ENCODE peak calls at places on chromosome 2, in ten cellular contexts. Z is sigmoid colon, T is lower lobe of right lung, R is ovary, S is BJ, L is A549, G is OCI-LY7, U is astrocyte of the spinal cord, H is osteoblast, B is Peyer's patch. V is an unnamed sample.

GRCh38 chr2:96926791-96927190 is 56.9 kb upstream of the SEMA4C start:
- DNase-seq in G (no peak), R (no peak), L (no peak), B (no peak), U (no peak), S (no peak), T (no peak), H (no peak), Z (peak; percentile 87), V (no peak)

GRCh38 chr2:28635251-28635650 is 116.4 kb upstream of the PPP1CB start:
- DNase-seq in U (peak; percentile 81), B (peak; percentile 41), Z (peak; percentile 69), G (no peak), H (no peak), R (no peak), L (no peak), T (no peak), S (no peak), V (no peak)

GRCh38 chr2:109482371-109482841 is 131.4 kb downstream of the SEPTIN10 start:
- DNase-seq in L (no peak), R (no peak), H (no peak), U (no peak), S (no peak), B (no peak), Z (no peak), G (no peak), T (no peak), V (no peak)

GRCh38 chr2:150567771-150568278 is 80.4 kb upstream of the RND3 start:
- DNase-seq in R (no peak), T (no peak), S (no peak), G (no peak), L (no peak), U (no peak), H (no peak), Z (no peak), B (no peak), V (no peak)

GRCh38 chr2:212539145-212539880 is 711 bp upstream of the ERBB4 start:
- DNase-seq in R (no peak), T (peak; percentile 65), S (no peak), B (no peak), Z (peak; percentile 52), G (no peak), H (peak; percentile 84), L (no peak), U (no peak), V (no peak)

GRCh38 chr2:231613054-231613654 is 20.5 kb downstream of the TEX44 start:
- DNase-seq in B (peak; percentile 59), L (no peak), Z (peak; percentile 83), H (peak; percentile 71), S (no peak), T (no peak), U (no peak), G (peak; percentile 44), R (peak; percentile 62), V (no peak)

GRCh38 chr2:3873899-3874298 is 170.5 kb downstream of the DCDC2C start:
- DNase-seq in B (no peak), L (no peak), G (no peak), S (no peak), U (no peak), R (no peak), Z (no peak), T (no peak), H (no peak), V (no peak)

GRCh38 chr2:127407091-127407490 is 11.1 kb upstream of the PROC start:
- DNase-seq in S (no peak), L (no peak), U (no peak), R (no peak), H (no peak), B (no peak), T (peak; percentile 38), Z (no peak), G (no peak), V (no peak)

GRCh38 chr2:144942516-144943256 is 422.8 kb upstream of the ZEB2 start:
- DNase-seq in S (no peak), H (no peak), B (peak; percentile 83), L (peak; percentile 92), T (no peak), Z (no peak), G (no peak), R (no peak), U (peak; percentile 72), V (no peak)

GRCh38 chr2:21310493-21310892 is 186.7 kb downstream of the TDRD15 start:
- DNase-seq in L (no peak), G (no peak), U (no peak), T (no peak), B (no peak), S (no peak), H (no peak), Z (no peak), R (no peak), V (no peak)

GRCh38 chr2:217445726-217446125 is 557.1 kb downstream of the TNS1 start:
- DNase-seq in G (no peak), T (no peak), H (no peak), Z (no peak), S (no peak), R (no peak), L (no peak), B (no peak), U (peak; percentile 37), V (peak; percentile 63)

GRCh38 chr2:1539973-1540372 is 126.7 kb downstream of the TPO start:
- DNase-seq in B (no peak), S (no peak), Z (no peak), R (no peak), G (no peak), T (no peak), U (no peak), H (no peak), L (no peak), V (no peak)

DNA sequence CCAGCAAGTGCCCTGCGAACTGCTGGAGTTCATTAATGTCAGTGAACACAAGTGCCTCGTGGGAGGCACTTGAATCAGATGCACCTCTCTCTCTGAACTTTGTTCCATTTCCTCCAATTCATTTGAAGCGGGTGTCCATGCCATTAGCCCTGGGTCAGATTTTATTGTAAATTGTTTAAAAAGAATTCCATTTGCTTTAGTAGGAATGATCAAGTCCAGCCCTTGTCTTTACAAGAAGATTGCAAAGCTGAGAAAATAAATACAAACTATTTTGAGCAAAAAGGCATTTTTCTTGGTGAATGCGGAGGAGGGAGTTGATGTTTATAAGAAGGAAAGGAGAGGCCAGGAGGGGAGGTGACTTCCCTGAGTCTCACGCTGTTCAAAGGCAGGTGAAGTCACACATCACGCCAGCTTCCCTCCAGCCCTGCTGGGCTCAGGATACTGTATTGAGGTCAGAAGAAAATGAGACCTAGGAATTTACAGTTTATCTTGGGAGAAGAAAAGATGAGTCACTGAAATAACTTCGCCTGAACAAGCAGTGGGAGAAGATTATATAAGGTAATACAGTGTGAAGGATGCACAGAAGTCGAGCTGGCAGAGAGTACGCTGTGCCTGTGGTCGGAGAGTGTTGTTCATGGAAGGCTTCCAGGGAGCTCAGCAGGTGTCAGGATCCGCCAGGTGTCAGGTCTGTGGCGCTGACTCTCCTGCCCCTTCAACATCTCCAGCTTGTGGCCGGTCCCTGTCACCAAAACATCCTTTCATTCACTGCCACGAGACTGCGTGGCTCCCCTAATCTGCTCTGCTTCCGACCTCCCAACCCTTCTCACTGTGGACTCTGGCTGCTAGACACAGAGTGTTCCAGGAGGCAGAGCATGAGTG is 36.5 kb downstream of the EFR3B start:
- DNase-seq in L (peak; percentile 92), T (no peak), R (no peak), H (peak; percentile 83), Z (peak; percentile 62), G (no peak), B (no peak), S (peak; percentile 62), U (peak; percentile 89), V (peak; percentile 81)
- H3K4me3 ChIP-seq in L (peak overlapping the region; percentile 2), T (no peak overlapping the region), R (no peak overlapping the region), H (no peak overlapping the region), Z (no peak overlapping the region), G (no peak overlapping the region), B (no peak overlapping the region), S (no peak overlapping the region), U (no peak overlapping the region), V (no peak overlapping the region)

GRCh38 chr2:195022514-195022842 is 634.5 kb upstream of the SLC39A10 start:
- DNase-seq in Z (no peak), B (no peak), H (no peak), U (no peak), R (no peak), T (peak; percentile 35), S (no peak), G (no peak), L (no peak), V (no peak)

GRCh38 chr2:195029804-195030654 is 627.0 kb upstream of the SLC39A10 start:
- DNase-seq in B (no peak), U (no peak), T (no peak), L (peak; percentile 3), R (no peak), H (peak; percentile 25), G (no peak), S (no peak), Z (no peak), V (no peak)

GRCh38 chr2:195026261-195026660 is 630.8 kb upstream of the SLC39A10 start:
- DNase-seq in B (no peak), R (no peak), Z (no peak), U (peak; percentile 53), L (peak; percentile 33), H (no peak), T (no peak), S (no peak), G (no peak), V (peak; percentile 11)

GRCh38 chr2:195027947-195028346 is 629.1 kb upstream of the SLC39A10 start:
- DNase-seq in Z (no peak), L (no peak), S (no peak), U (no peak), G (no peak), T (no peak), B (no peak), H (no peak), R (no peak), V (no peak)
- TF ChIP-seq CTCF in Z (no peak), L (no peak), S (no peak), U (no peak), G (no peak), T (no peak), B (no peak), H (no peak), R (no peak), V (no peak)

DNA sequence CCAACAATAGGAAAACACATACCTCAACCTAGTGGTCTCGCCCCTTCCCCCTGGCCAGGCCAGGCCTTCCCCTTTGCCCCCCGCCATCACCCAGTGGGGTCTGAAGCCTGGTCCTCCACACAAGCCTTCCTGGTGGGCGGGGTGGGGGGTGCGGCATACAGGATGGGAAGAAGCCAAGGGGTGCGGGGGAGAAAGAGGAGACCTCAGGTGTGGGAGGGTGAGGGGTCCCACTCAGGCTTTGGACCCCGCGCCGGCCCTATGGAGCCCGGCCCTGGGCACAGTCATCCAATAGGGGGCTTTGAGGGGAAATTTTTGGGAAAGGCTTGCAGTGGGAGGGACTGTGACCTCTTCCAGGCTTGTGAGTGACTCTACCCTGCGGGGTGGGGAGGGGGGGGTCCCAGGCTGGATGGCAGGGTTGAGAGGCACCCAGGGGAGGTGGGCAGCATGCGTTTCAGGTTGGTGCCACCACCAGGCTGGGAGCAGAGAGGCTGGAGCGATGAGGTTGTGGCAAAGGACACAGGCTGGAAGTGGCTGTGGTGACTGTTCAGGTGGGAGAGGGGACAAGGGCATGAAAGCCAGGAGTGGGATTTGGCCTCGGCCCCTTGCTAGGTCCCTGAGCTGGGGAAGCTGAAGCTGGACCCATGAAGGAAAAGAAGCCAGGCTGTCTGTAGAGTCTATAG is 1.3 kb downstream of the SLC66A3 start:
- DNase-seq in U (no peak), L (no peak), T (no peak), Z (no peak), H (peak; percentile 59), G (no peak), R (peak; percentile 60), B (no peak), S (no peak), V (no peak)
- H3K4me3 ChIP-seq in U (no peak overlapping the region), L (peak overlapping the region; percentile 72), T (peak overlapping the region; percentile 88), Z (no peak overlapping the region), H (no peak overlapping the region), G (peak overlapping the region; percentile 80), R (no peak overlapping the region), B (peak overlapping the region; percentile 84), S (no peak overlapping the region), V (no peak overlapping the region)

GRCh38 chr2:8956789-8957188 is 46.7 kb downstream of the MBOAT2 start:
- DNase-seq in T (no peak), U (no peak), Z (no peak), G (no peak), H (no peak), B (no peak), R (no peak), L (no peak), S (no peak), V (no peak)
- TF ChIP-seq CTCF in T (no peak), U (no peak), Z (no peak), G (no peak), H (peak; percentile 12), B (no peak), R (no peak), L (no peak), S (no peak), V (no peak)